ENCODE peak calls at places on chromosomes 5 and 9, in eight cellular contexts. B, R, Q, W, Y, U, T and N are unnamed samples.

GRCh38 chr9:116288658-116289057 is 135.1 kb downstream of the PAPPA start:
- DNase-seq in B (no peak), R (no peak), Q (peak), W (no peak), Y (peak), U (no peak), T (no peak), N (no peak)

GRCh38 chr5:107218457-107219193 is 452.1 kb downstream of the EFNA5 start:
- DNase-seq in B (no peak), R (no peak), Q (no peak), W (no peak), Y (peak), U (no peak), T (no peak), N (no peak)

GRCh38 chr5:96340357-96340756 is 92.7 kb downstream of the PCSK1 start:
- DNase-seq in B (no peak), R (no peak), Q (no peak), W (no peak), Y (no peak), U (no peak), T (no peak), N (no peak)

GRCh38 chr9:6590772-6591384 is 54.7 kb downstream of the GLDC start:
- DNase-seq in B (no peak), R (no peak), Q (no peak), W (no peak), Y (no peak), U (no peak), T (no peak), N (no peak)

GRCh38 chr5:62369039-62369438 is 34.7 kb downstream of the DIMT1 start:
- DNase-seq in B (no peak), R (no peak), Q (no peak), W (no peak), Y (no peak), U (no peak), T (no peak), N (no peak)

GRCh38 chr5:144369001-144369400 is 198.3 kb downstream of the KCTD16 start:
- DNase-seq in B (peak), R (no peak), Q (no peak), W (no peak), Y (no peak), U (no peak), T (no peak), N (no peak)

GRCh38 chr9:76374702-76375543 is 19.3 kb downstream of the RFK start:
- DNase-seq in B (no peak), R (no peak), Q (peak), W (no peak), Y (peak), U (peak), T (no peak), N (no peak)

GRCh38 chr9:5488616-5489015 is 21.7 kb upstream of the PDCD1LG2 start:
- DNase-seq in B (no peak), R (no peak), Q (no peak), W (no peak), Y (no peak), U (no peak), T (no peak), N (no peak)

GRCh38 chr5:54522080-54522479 is 4.5 kb downstream of the SNX18 start:
- DNase-seq in B (no peak), R (no peak), Q (no peak), W (no peak), Y (no peak), U (no peak), T (no peak), N (no peak)

GRCh38 chr9:134556531-134557068 is 85.0 kb upstream of the COL5A1 start:
- DNase-seq in B (no peak), R (no peak), Q (no peak), W (no peak), Y (peak), U (no peak), T (no peak), N (no peak)

GRCh38 chr5:170737591-170737990 is 45.9 kb upstream of the GABRP start:
- DNase-seq in B (no peak), R (no peak), Q (no peak), W (no peak), Y (no peak), U (peak), T (no peak), N (no peak)

GRCh38 chr9:86921141-86921868 is 26.0 kb downstream of the GAS1 start:
- DNase-seq in B (no peak), R (no peak), Q (peak), W (no peak), Y (no peak), U (no peak), T (no peak), N (no peak)

GRCh38 chr5:110333384-110333783 is 393.1 kb downstream of the TMEM232 start:
- DNase-seq in B (no peak), R (no peak), Q (peak), W (no peak), Y (no peak), U (peak), T (no peak), N (no peak)

GRCh38 chr9:100474082-100474949 is 1.4 kb downstream of the TMEFF1 start:
- DNase-seq in B (no peak), R (no peak), Q (peak), W (peak), Y (no peak), U (peak), T (no peak), N (no peak)

GRCh38 chr9:3908731-3909130 is 382.9 kb upstream of the RFX3 start:
- DNase-seq in B (no peak), R (no peak), Q (no peak), W (no peak), Y (no peak), U (no peak), T (no peak), N (no peak)

GRCh38 chr5:138610468-138611294 is 35.5 kb upstream of the HSPA9 start:
- DNase-seq in B (no peak), R (no peak), Q (no peak), W (no peak), Y (no peak), U (peak), T (no peak), N (no peak)

GRCh38 chr5:131164161-131164930 is 710 bp downstream of the HINT1 start:
- DNase-seq in B (peak), R (peak), Q (peak), W (peak), Y (peak), U (peak), T (no peak), N (peak)

GRCh38 chr5:108650997-108651396 is 96.7 kb upstream of the FER start:
- DNase-seq in B (no peak), R (no peak), Q (no peak), W (no peak), Y (no peak), U (no peak), T (no peak), N (no peak)

GRCh38 chr5:176743828-176744583 is 66.4 kb upstream of the UNC5A start:
- DNase-seq in B (no peak), R (no peak), Q (no peak), W (peak), Y (no peak), U (no peak), T (no peak), N (no peak)

GRCh38 chr5:138626333-138626944 is 51.2 kb upstream of the HSPA9 start:
- DNase-seq in B (no peak), R (no peak), Q (no peak), W (no peak), Y (no peak), U (no peak), T (no peak), N (no peak)

GRCh38 chr5:132813599-132814440 is 718 bp downstream of the SOWAHA start:
- DNase-seq in B (no peak), R (peak), Q (no peak), W (peak), Y (peak), U (peak), T (no peak), N (peak)

GRCh38 chr5:52065182-52065581 is 681.9 kb downstream of the ISL1 start:
- DNase-seq in B (no peak), R (no peak), Q (no peak), W (no peak), Y (no peak), U (no peak), T (no peak), N (no peak)

GRCh38 chr9:101158361-101158760 is 129.8 kb downstream of the PLPPR1 start:
- DNase-seq in B (no peak), R (no peak), Q (no peak), W (no peak), Y (no peak), U (no peak), T (no peak), N (no peak)

GRCh38 chr9:86667307-86667706 is 280.0 kb downstream of the GAS1 start:
- DNase-seq in B (no peak), R (no peak), Q (no peak), W (no peak), Y (no peak), U (no peak), T (no peak), N (no peak)

GRCh38 chr5:150642567-150642927 is 2.1 kb downstream of the SYNPO start:
- DNase-seq in B (no peak), R (no peak), Q (peak), W (no peak), Y (peak), U (no peak), T (no peak), N (no peak)

GRCh38 chr5:175275748-175276147 is 168.2 kb downstream of the DRD1 start:
- DNase-seq in B (no peak), R (no peak), Q (no peak), W (no peak), Y (no peak), U (no peak), T (no peak), N (no peak)

GRCh38 chr5:96747718-96748117 is 60.0 kb downstream of the ERAP1 start:
- DNase-seq in B (no peak), R (no peak), Q (no peak), W (no peak), Y (no peak), U (no peak), T (no peak), N (no peak)

GRCh38 chr9:136089697-136090045 is 5.4 kb downstream of the NACC2 start:
- DNase-seq in B (no peak), R (no peak), Q (no peak), W (no peak), Y (peak), U (no peak), T (no peak), N (no peak)

GRCh38 chr9:131193051-131193450 is 67.7 kb downstream of the NUP214 start:
- DNase-seq in B (no peak), R (no peak), Q (no peak), W (no peak), Y (no peak), U (no peak), T (no peak), N (no peak)

GRCh38 chr5:134958755-134959154 is 9.0 kb upstream of the CATSPER3 start:
- DNase-seq in B (no peak), R (no peak), Q (no peak), W (no peak), Y (no peak), U (peak), T (no peak), N (no peak)